ENCODE peak calls at places on chromosomes 16 and 17, in five cellular contexts. One of them, this sample, is unnamed.

GRCh38 chr16:74775255-74775654 is 635 bp upstream of the FA2H start:
- DNase-seq in BE2C: no peak
- DNase-seq in Peyer's patch: no peak
- DNase-seq in NCI-H1417: no peak
- DNase-seq in astrocyte of the cerebellum: no peak
- DNase-seq in this sample: peak

GRCh38 chr17:44010966-44011647 is 3.7 kb downstream of the TMEM101 start:
- DNase-seq in BE2C: no peak
- DNase-seq in astrocyte of the cerebellum: peak
- DNase-seq in NCI-H1417: no peak
- DNase-seq in Peyer's patch: no peak
- DNase-seq in this sample: peak

GRCh38 chr17:56699186-56699895 is 105.8 kb downstream of the NOG start:
- DNase-seq in NCI-H1417: no peak
- DNase-seq in astrocyte of the cerebellum: peak
- DNase-seq in BE2C: no peak
- DNase-seq in Peyer's patch: no peak
- DNase-seq in this sample: peak

GRCh38 chr17:10666921-10667320 is 9.8 kb upstream of the MYH3 start:
- DNase-seq in Peyer's patch: no peak
- DNase-seq in NCI-H1417: no peak
- DNase-seq in astrocyte of the cerebellum: no peak
- DNase-seq in BE2C: no peak
- DNase-seq in this sample: no peak

GRCh38 chr16:81723098-81723723 is 55.9 kb upstream of the PLCG2 start:
- DNase-seq in NCI-H1417: peak
- DNase-seq in BE2C: peak
- DNase-seq in astrocyte of the cerebellum: peak
- DNase-seq in Peyer's patch: no peak
- DNase-seq in this sample: peak

GRCh38 chr16:75942901-75943300 is 216.6 kb upstream of the CPHXL start:
- DNase-seq in Peyer's patch: no peak
- DNase-seq in astrocyte of the cerebellum: no peak
- DNase-seq in BE2C: no peak
- DNase-seq in NCI-H1417: no peak
- DNase-seq in this sample: no peak

GRCh38 chr17:75785016-75785769 is 587 bp downstream of the UNK start:
- DNase-seq in BE2C: peak
- DNase-seq in NCI-H1417: peak
- DNase-seq in Peyer's patch: peak
- DNase-seq in astrocyte of the cerebellum: peak
- DNase-seq in this sample: peak

GRCh38 chr16:74019608-74020007 is 277.0 kb upstream of the PSMD7 start:
- DNase-seq in NCI-H1417: no peak
- DNase-seq in BE2C: no peak
- DNase-seq in Peyer's patch: no peak
- DNase-seq in astrocyte of the cerebellum: no peak
- DNase-seq in this sample: peak

GRCh38 chr17:17778308-17779014 is 58.3 kb downstream of the SREBF1 start:
- DNase-seq in astrocyte of the cerebellum: peak
- DNase-seq in BE2C: peak
- DNase-seq in NCI-H1417: no peak
- DNase-seq in Peyer's patch: no peak
- DNase-seq in this sample: no peak

GRCh38 chr16:85072947-85073346 is 39.3 kb downstream of the CIBAR2 start:
- DNase-seq in BE2C: no peak
- DNase-seq in astrocyte of the cerebellum: no peak
- DNase-seq in Peyer's patch: no peak
- DNase-seq in NCI-H1417: peak
- DNase-seq in this sample: no peak

GRCh38 chr17:1942066-1942365 is 83.1 kb downstream of the RTN4RL1 start:
- DNase-seq in Peyer's patch: no peak
- DNase-seq in NCI-H1417: no peak
- DNase-seq in BE2C: no peak
- DNase-seq in astrocyte of the cerebellum: no peak
- DNase-seq in this sample: no peak

GRCh38 chr17:81272616-81273015 is 22.5 kb downstream of the SLC38A10 start:
- DNase-seq in BE2C: no peak
- DNase-seq in astrocyte of the cerebellum: no peak
- DNase-seq in Peyer's patch: no peak
- DNase-seq in NCI-H1417: no peak
- DNase-seq in this sample: no peak

GRCh38 chr16:55543470-55543869 is 23.0 kb upstream of the CAPNS2 start:
- DNase-seq in Peyer's patch: no peak
- DNase-seq in astrocyte of the cerebellum: peak
- DNase-seq in BE2C: peak
- DNase-seq in NCI-H1417: no peak
- DNase-seq in this sample: peak

GRCh38 chr16:2333231-2333630 is 7.3 kb downstream of the ABCA3 start:
- DNase-seq in astrocyte of the cerebellum: no peak
- DNase-seq in BE2C: no peak
- DNase-seq in Peyer's patch: no peak
- DNase-seq in NCI-H1417: no peak
- DNase-seq in this sample: no peak

GRCh38 chr17:19411641-19412040 is 609 bp downstream of the RNF112 start:
- DNase-seq in astrocyte of the cerebellum: no peak
- DNase-seq in BE2C: no peak
- DNase-seq in NCI-H1417: no peak
- DNase-seq in Peyer's patch: no peak
- DNase-seq in this sample: peak

GRCh38 chr16:12458591-12459400 is 344.9 kb downstream of the CPPED1 start:
- DNase-seq in NCI-H1417: no peak
- DNase-seq in BE2C: no peak
- DNase-seq in astrocyte of the cerebellum: no peak
- DNase-seq in Peyer's patch: no peak
- DNase-seq in this sample: no peak

GRCh38 chr17:49989518-49989880 is 5.5 kb downstream of the DLX3 start:
- DNase-seq in NCI-H1417: no peak
- DNase-seq in astrocyte of the cerebellum: no peak
- DNase-seq in BE2C: peak
- DNase-seq in Peyer's patch: no peak
- DNase-seq in this sample: no peak

GRCh38 chr16:12833939-12834338 is 30.3 kb upstream of the CPPED1 start:
- DNase-seq in Peyer's patch: no peak
- DNase-seq in NCI-H1417: no peak
- DNase-seq in BE2C: peak
- DNase-seq in astrocyte of the cerebellum: no peak
- DNase-seq in this sample: peak

GRCh38 chr17:51046527-51047384 is 73.9 kb downstream of the SPAG9 start:
- DNase-seq in BE2C: peak
- DNase-seq in astrocyte of the cerebellum: peak
- DNase-seq in Peyer's patch: no peak
- DNase-seq in NCI-H1417: peak
- DNase-seq in this sample: peak

GRCh38 chr17:48903401-48903800 is 4.8 kb upstream of the UBE2Z start:
- DNase-seq in Peyer's patch: no peak
- DNase-seq in NCI-H1417: no peak
- DNase-seq in astrocyte of the cerebellum: no peak
- DNase-seq in BE2C: no peak
- DNase-seq in this sample: peak

GRCh38 chr16:84294196-84295142 is at the start of gene WFDC1:
- DNase-seq in Peyer's patch: no peak
- DNase-seq in NCI-H1417: peak
- DNase-seq in astrocyte of the cerebellum: no peak
- DNase-seq in BE2C: no peak
- DNase-seq in this sample: peak

GRCh38 chr17:22511431-22511830 is 819.1 kb downstream of the KCNJ18 start:
- DNase-seq in Peyer's patch: no peak
- DNase-seq in NCI-H1417: no peak
- DNase-seq in astrocyte of the cerebellum: no peak
- DNase-seq in BE2C: no peak
- DNase-seq in this sample: no peak

GRCh38 chr16:4500283-4500682 is 24.1 kb downstream of the HMOX2 start:
- DNase-seq in Peyer's patch: no peak
- DNase-seq in astrocyte of the cerebellum: peak
- DNase-seq in BE2C: no peak
- DNase-seq in NCI-H1417: no peak
- DNase-seq in this sample: no peak

GRCh38 chr16:49860593-49860992 is 4.7 kb upstream of the ZNF423 start:
- DNase-seq in NCI-H1417: no peak
- DNase-seq in Peyer's patch: no peak
- DNase-seq in BE2C: no peak
- DNase-seq in astrocyte of the cerebellum: no peak
- DNase-seq in this sample: no peak

GRCh38 chr17:4514206-4514605 is 15.5 kb downstream of the SPNS2 start:
- DNase-seq in astrocyte of the cerebellum: no peak
- DNase-seq in BE2C: no peak
- DNase-seq in NCI-H1417: no peak
- DNase-seq in Peyer's patch: no peak
- DNase-seq in this sample: peak

GRCh38 chr17:83012873-83013778 is 66.3 kb upstream of the METRNL start:
- DNase-seq in NCI-H1417: no peak
- DNase-seq in astrocyte of the cerebellum: peak
- DNase-seq in Peyer's patch: no peak
- DNase-seq in BE2C: no peak
- DNase-seq in this sample: no peak

GRCh38 chr17:81870155-81870977 is 771 bp downstream of the ARHGDIA start:
- DNase-seq in NCI-H1417: peak
- DNase-seq in BE2C: peak
- DNase-seq in Peyer's patch: peak
- DNase-seq in astrocyte of the cerebellum: no peak
- DNase-seq in this sample: peak

GRCh38 chr17:50604470-50604869 is 30.2 kb upstream of the ABCC3 start:
- DNase-seq in NCI-H1417: no peak
- DNase-seq in BE2C: peak
- DNase-seq in astrocyte of the cerebellum: peak
- DNase-seq in Peyer's patch: no peak
- DNase-seq in this sample: no peak

GRCh38 chr17:323721-324139 is 28.9 kb downstream of the RPH3AL start:
- DNase-seq in BE2C: no peak
- DNase-seq in Peyer's patch: no peak
- DNase-seq in NCI-H1417: no peak
- DNase-seq in astrocyte of the cerebellum: no peak
- DNase-seq in this sample: no peak

GRCh38 chr17:45411348-45412105 is 21.1 kb downstream of the ARHGAP27 start:
- DNase-seq in BE2C: no peak
- DNase-seq in astrocyte of the cerebellum: no peak
- DNase-seq in Peyer's patch: peak
- DNase-seq in NCI-H1417: no peak
- DNase-seq in this sample: peak

GRCh38 chr16:15757630-15758251 is 99.1 kb downstream of the MYH11 start:
- DNase-seq in BE2C: no peak
- DNase-seq in NCI-H1417: no peak
- DNase-seq in Peyer's patch: no peak
- DNase-seq in astrocyte of the cerebellum: no peak
- DNase-seq in this sample: no peak

GRCh38 chr17:81460856-81461460 is 51.6 kb downstream of the ACTG1 start:
- DNase-seq in Peyer's patch: no peak
- DNase-seq in BE2C: no peak
- DNase-seq in astrocyte of the cerebellum: no peak
- DNase-seq in NCI-H1417: no peak
- DNase-seq in this sample: no peak

This sample was measured in DMS53.